ENCODE peak calls at places on chromosomes 3 and 15, in four cellular contexts. One of them, this sample, is unnamed.

GRCh38 chr15:85475317-85475701 is 94.9 kb downstream of the AKAP13 start:
- DNase-seq in fibroblast of pulmonary artery: no peak
- DNase-seq in hepatocyte: no peak
- DNase-seq in activated T-helper 1 cell treated with Interleukin-2 at 50 U/mL for 16 hours: no peak
- DNase-seq in this sample: no peak

GRCh38 chr3:46664188-46664970 is 29.1 kb downstream of the ALS2CL start:
- DNase-seq in fibroblast of pulmonary artery: no peak
- DNase-seq in hepatocyte: no peak
- DNase-seq in activated T-helper 1 cell treated with Interleukin-2 at 50 U/mL for 16 hours: no peak
- DNase-seq in this sample: no peak

GRCh38 chr3:35946857-35947514 is 307.7 kb downstream of the ARPP21 start:
- DNase-seq in fibroblast of pulmonary artery: no peak
- DNase-seq in hepatocyte: peak
- DNase-seq in activated T-helper 1 cell treated with Interleukin-2 at 50 U/mL for 16 hours: no peak
- DNase-seq in this sample: no peak

GRCh38 chr3:195259146-195259563 is 11.8 kb downstream of the XXYLT1 start:
- DNase-seq in fibroblast of pulmonary artery: no peak
- DNase-seq in hepatocyte: no peak
- DNase-seq in activated T-helper 1 cell treated with Interleukin-2 at 50 U/mL for 16 hours: no peak
- DNase-seq in this sample: peak

GRCh38 chr15:76973362-76973743 is 21.6 kb upstream of the PSTPIP1 start:
- DNase-seq in fibroblast of pulmonary artery: peak
- DNase-seq in hepatocyte: no peak
- DNase-seq in activated T-helper 1 cell treated with Interleukin-2 at 50 U/mL for 16 hours: peak
- DNase-seq in this sample: peak

GRCh38 chr3:87792193-87792531 is 266.6 kb downstream of the CGGBP1 start:
- DNase-seq in fibroblast of pulmonary artery: no peak
- DNase-seq in hepatocyte: no peak
- DNase-seq in activated T-helper 1 cell treated with Interleukin-2 at 50 U/mL for 16 hours: no peak
- DNase-seq in this sample: no peak

GRCh38 chr15:59191855-59192237 is 14.8 kb upstream of the LDHAL6B start:
- DNase-seq in fibroblast of pulmonary artery: peak
- DNase-seq in hepatocyte: peak
- DNase-seq in activated T-helper 1 cell treated with Interleukin-2 at 50 U/mL for 16 hours: no peak
- DNase-seq in this sample: peak

GRCh38 chr3:138850151-138850550 is 15.4 kb upstream of the PIK3CB start:
- DNase-seq in fibroblast of pulmonary artery: peak
- DNase-seq in hepatocyte: peak
- DNase-seq in activated T-helper 1 cell treated with Interleukin-2 at 50 U/mL for 16 hours: no peak
- DNase-seq in this sample: peak

GRCh38 chr3:49462222-49462621 is 7.8 kb upstream of the DAG1 start:
- DNase-seq in fibroblast of pulmonary artery: no peak
- DNase-seq in hepatocyte: no peak
- DNase-seq in activated T-helper 1 cell treated with Interleukin-2 at 50 U/mL for 16 hours: no peak
- DNase-seq in this sample: peak

GRCh38 chr3:186413615-186414415 is 51.8 kb upstream of the DGKG start:
- DNase-seq in fibroblast of pulmonary artery: no peak
- DNase-seq in hepatocyte: peak
- DNase-seq in activated T-helper 1 cell treated with Interleukin-2 at 50 U/mL for 16 hours: no peak
- DNase-seq in this sample: peak

GRCh38 chr15:85752591-85752990 is 42.1 kb downstream of the KLHL25 start:
- DNase-seq in fibroblast of pulmonary artery: no peak
- DNase-seq in hepatocyte: no peak
- DNase-seq in activated T-helper 1 cell treated with Interleukin-2 at 50 U/mL for 16 hours: no peak
- DNase-seq in this sample: no peak

GRCh38 chr3:151219056-151219455 is 16.0 kb upstream of the GPR171 start:
- DNase-seq in fibroblast of pulmonary artery: peak
- DNase-seq in hepatocyte: no peak
- DNase-seq in activated T-helper 1 cell treated with Interleukin-2 at 50 U/mL for 16 hours: no peak
- DNase-seq in this sample: peak

GRCh38 chr15:61079529-61079928 is 149.6 kb downstream of the RORA start:
- DNase-seq in fibroblast of pulmonary artery: no peak
- DNase-seq in hepatocyte: no peak
- DNase-seq in activated T-helper 1 cell treated with Interleukin-2 at 50 U/mL for 16 hours: no peak
- DNase-seq in this sample: no peak

GRCh38 chr3:116739678-116740077 is 30.1 kb downstream of the TUSC7 start:
- DNase-seq in fibroblast of pulmonary artery: no peak
- DNase-seq in hepatocyte: no peak
- DNase-seq in activated T-helper 1 cell treated with Interleukin-2 at 50 U/mL for 16 hours: no peak
- DNase-seq in this sample: no peak

This sample was measured in fibroblast of the aortic adventitia.